ENCODE peak calls at places on chromosomes 12 and 14, in eight cellular contexts. R is activated T-cell treated with anti-CD3 and anti-CD28 coated beads, Interleukin-2, amount 50 U/mL, for 72 hours; X is testis; O is heart right ventricle; U is fibroblast of the conjunctiva; C is islet precursor cell; A is stimulated activated CD4-positive, alpha-beta T cell treated with anti-CD3 and anti-CD28 coated beads, Interleukin-2, amount 100 ng/mL, for 48 hours; Q is kidney tubule cell. D is an unnamed sample.

GRCh38 chr14:105888151-105888550 is 361.8 kb downstream of the TMEM121 start:
- DNase-seq in R (no peak), Q (no peak), U (no peak), C (no peak), A (no peak), O (no peak), X (no peak), D (no peak)

GRCh38 chr14:80965041-80965440 is 9.6 kb downstream of the TSHR start:
- DNase-seq in Q (no peak), C (no peak), U (no peak), R (no peak), X (no peak), A (no peak), O (no peak), D (no peak)

GRCh38 chr12:39990122-39991101 is 115.5 kb downstream of the SLC2A13 start:
- DNase-seq in U (peak), A (peak), X (peak), C (peak), Q (peak), R (peak), O (peak), D (no peak)

GRCh38 chr14:68181395-68182326 is 362.1 kb downstream of the RAD51B start:
- DNase-seq in A (no peak), Q (peak), C (no peak), X (no peak), R (no peak), O (no peak), U (no peak), D (no peak)

GRCh38 chr12:40911676-40912075 is 219.4 kb downstream of the CNTN1 start:
- DNase-seq in Q (peak), X (no peak), O (no peak), C (peak), U (no peak), R (no peak), A (no peak), D (no peak)

GRCh38 chr12:109683316-109683715 is 30.3 kb upstream of the FAM222A start:
- DNase-seq in X (no peak), R (no peak), C (no peak), A (no peak), O (no peak), U (no peak), Q (no peak), D (no peak)

GRCh38 chr12:131283191-131283861 is 329.6 kb downstream of the ADGRD1 start:
- DNase-seq in U (no peak), X (peak), Q (no peak), O (no peak), A (no peak), R (no peak), C (no peak), D (no peak)

GRCh38 chr12:124995200-124995961 is 1.9 kb downstream of the BRI3BP start:
- DNase-seq in Q (no peak), U (no peak), C (no peak), A (no peak), R (no peak), X (no peak), O (no peak), D (no peak)

GRCh38 chr12:24979971-24980730 is 31.2 kb upstream of the BCAT1 start:
- DNase-seq in O (no peak), X (no peak), C (no peak), A (no peak), Q (peak), R (no peak), U (no peak), D (no peak)

GRCh38 chr14:75723716-75724115 is 62.7 kb downstream of the TTLL5 start:
- DNase-seq in R (no peak), X (no peak), U (no peak), Q (no peak), C (no peak), A (no peak), O (no peak), D (no peak)

GRCh38 chr12:50547742-50548141 is 43.0 kb downstream of the DIP2B start:
- DNase-seq in R (no peak), U (no peak), C (no peak), O (no peak), X (no peak), A (no peak), Q (no peak), D (no peak)

GRCh38 chr14:101242442-101243385 is 318.6 kb upstream of the DIO3 start:
- DNase-seq in A (no peak), R (no peak), C (peak), X (no peak), U (no peak), Q (no peak), O (no peak), D (no peak)

GRCh38 chr12:1481326-1481725 is 113.1 kb downstream of the FBXL14 start:
- DNase-seq in O (no peak), X (no peak), A (no peak), U (no peak), Q (no peak), C (no peak), R (no peak), D (no peak)

GRCh38 chr14:57480044-57480443 is 13.6 kb downstream of the CCDC198 start:
- DNase-seq in A (no peak), Q (peak), X (no peak), O (no peak), C (no peak), U (no peak), R (no peak), D (no peak)

GRCh38 chr12:18589316-18589715 is 148.5 kb downstream of the PLCZ1 start:
- DNase-seq in U (no peak), R (no peak), O (no peak), X (no peak), A (no peak), Q (no peak), C (no peak), D (no peak)